ENCODE peak calls at places on chromosomes 12 and 14, in four cellular contexts. H is NCI-H1436, Z is 8988T, X is upper lobe of right lung. A is an unnamed sample.

GRCh38 chr12:3311027-3311402 is 180.0 kb upstream of the PRMT8 start:
- DNase-seq in H (no peak), X (no peak), Z (peak), A (no peak)

GRCh38 chr14:88507208-88507607 is 47.6 kb downstream of the PTPN21 start:
- DNase-seq in Z (no peak), H (no peak), X (no peak), A (no peak)

GRCh38 chr12:52205584-52206308 is 13.9 kb upstream of the KRT80 start:
- DNase-seq in Z (peak), H (no peak), X (no peak), A (no peak)

GRCh38 chr14:93980464-93981201 is 4.3 kb upstream of the ASB2 start:
- DNase-seq in Z (no peak), H (no peak), X (no peak), A (no peak)

GRCh38 chr14:81565441-81566290 is 32.0 kb upstream of the SEL1L start:
- DNase-seq in Z (no peak), X (no peak), H (peak), A (peak)

GRCh38 chr14:49294736-49295135 is 291.4 kb downstream of the RPS29 start:
- DNase-seq in H (no peak), Z (no peak), X (no peak), A (no peak)

GRCh38 chr12:110972870-110973269 is 52.5 kb upstream of the MYL2 start:
- DNase-seq in Z (no peak), X (no peak), H (no peak), A (no peak)

GRCh38 chr12:132117558-132117875 is 26.6 kb downstream of the DDX51 start:
- DNase-seq in Z (peak), X (no peak), H (no peak), A (no peak)

GRCh38 chr12:113064395-113065125 is 8.0 kb downstream of the DTX1 start:
- DNase-seq in X (no peak), H (no peak), Z (peak), A (no peak)

GRCh38 chr12:124230117-124230757 is 64.7 kb upstream of the RFLNA start:
- DNase-seq in H (no peak), Z (no peak), X (no peak), A (no peak)

GRCh38 chr12:132454949-132455418 is 35.0 kb upstream of the FBRSL1 start:
- DNase-seq in H (no peak), X (no peak), Z (no peak), A (no peak)

GRCh38 chr14:32013083-32013482 is 64.0 kb upstream of the ARHGAP5 start:
- DNase-seq in Z (no peak), X (no peak), H (no peak), A (peak)

GRCh38 chr12:16608346-16608745 is 2.4 kb upstream of the LMO3 start:
- DNase-seq in X (no peak), Z (no peak), H (no peak), A (no peak)

GRCh38 chr12:114993202-114993601 is 309.2 kb upstream of the TBX3 start:
- DNase-seq in H (no peak), X (no peak), Z (no peak), A (no peak)

GRCh38 chr14:61381589-61381988 is 60.2 kb downstream of the PRKCH start:
- DNase-seq in Z (no peak), H (no peak), X (peak), A (no peak)

GRCh38 chr12:46073321-46073720 is 82.9 kb upstream of the SCAF11 start:
- DNase-seq in H (no peak), Z (no peak), X (no peak), A (no peak)

GRCh38 chr12:116346751-116347150 is 69.3 kb upstream of the MED13L start:
- DNase-seq in Z (no peak), H (no peak), X (no peak), A (no peak)

GRCh38 chr12:15682826-15683225 is 106.4 kb downstream of the EPS8 start:
- DNase-seq in H (no peak), Z (no peak), X (no peak), A (no peak)

GRCh38 chr12:24853588-24853987 is 95.3 kb downstream of the BCAT1 start:
- DNase-seq in Z (no peak), X (no peak), H (no peak), A (no peak)

GRCh38 chr12:83985068-83985467 is 927.5 kb downstream of the SLC6A15 start:
- DNase-seq in Z (no peak), H (no peak), X (no peak), A (no peak)

GRCh38 chr12:68106160-68106559 is 53.4 kb downstream of the IFNG start:
- DNase-seq in H (no peak), X (no peak), Z (no peak), A (no peak)

GRCh38 chr12:25976289-25976688 is 17.8 kb downstream of the RASSF8 start:
- DNase-seq in X (no peak), H (no peak), Z (no peak), A (no peak)

GRCh38 chr14:100981808-100982207 is 78.3 kb upstream of the RTL1 start:
- DNase-seq in Z (no peak), H (no peak), X (no peak), A (no peak)

GRCh38 chr12:121251838-121252237 is 41.9 kb downstream of the P2RX4 start:
- DNase-seq in Z (no peak), H (no peak), X (no peak), A (no peak)

GRCh38 chr12:68113644-68114043 is 45.9 kb downstream of the IFNG start:
- DNase-seq in X (no peak), Z (no peak), H (no peak), A (peak)

GRCh38 chr12:117377758-117378157 is 16.3 kb upstream of the NOS1 start:
- DNase-seq in X (no peak), Z (no peak), H (no peak), A (no peak)

GRCh38 chr14:60222820-60223219 is 26.2 kb upstream of the PPM1A start:
- DNase-seq in Z (no peak), H (no peak), X (no peak), A (no peak)

GRCh38 chr12:61808856-61809255 is 451.3 kb upstream of the USP15 start:
- DNase-seq in H (no peak), Z (no peak), X (no peak), A (no peak)

GRCh38 chr12:53005215-53005985 is 856 bp upstream of the EIF4B start:
- DNase-seq in X (peak), Z (no peak), H (no peak), A (no peak)

GRCh38 chr14:89256273-89256672 is 160.8 kb downstream of the FOXN3 start:
- DNase-seq in Z (no peak), H (no peak), X (no peak), A (no peak)

GRCh38 chr14:21072102-21072501 is 2.0 kb downstream of the ARHGEF40 start:
- DNase-seq in H (no peak), Z (no peak), X (no peak), A (peak)

GRCh38 chr14:23186913-23187654 is 3.6 kb upstream of the SLC7A8 start:
- DNase-seq in X (no peak), H (no peak), Z (peak), A (peak)

GRCh38 chr12:86669010-86669409 is 412.8 kb upstream of the MGAT4C start:
- DNase-seq in H (no peak), Z (no peak), X (peak), A (no peak)

A was measured in HuH-7.